ENCODE peak calls at places on chromosomes 3 and 15, in six cellular contexts. One of them, this sample, is unnamed.

GRCh38 chr3:84175449-84175848 is 783.3 kb upstream of the CADM2 start:
- DNase-seq in thyroid gland: no peak
- DNase-seq in mammary epithelial cell: peak; percentile 21
- DNase-seq in thoracic aorta: no peak
- DNase-seq in tibial artery: no peak
- DNase-seq in hepatocyte: no peak
- DNase-seq in this sample: no peak

GRCh38 chr3:24678021-24678420 is 183.4 kb upstream of the THRB start:
- DNase-seq in thyroid gland: no peak
- DNase-seq in mammary epithelial cell: no peak
- DNase-seq in thoracic aorta: no peak
- DNase-seq in tibial artery: no peak
- DNase-seq in hepatocyte: no peak
- DNase-seq in this sample: no peak

GRCh38 chr3:134299888-134300206 is 49.2 kb upstream of the RYK start:
- DNase-seq in thyroid gland: no peak
- DNase-seq in mammary epithelial cell: no peak
- DNase-seq in thoracic aorta: no peak
- DNase-seq in tibial artery: no peak
- DNase-seq in hepatocyte: no peak
- DNase-seq in this sample: no peak

GRCh38 chr3:189395825-189396224 is 224.1 kb downstream of the TPRG1 start:
- DNase-seq in thyroid gland: no peak
- DNase-seq in mammary epithelial cell: no peak
- DNase-seq in thoracic aorta: no peak
- DNase-seq in tibial artery: no peak
- DNase-seq in hepatocyte: no peak
- DNase-seq in this sample: no peak

GRCh38 chr3:62041681-62042080 is 331.7 kb downstream of the FEZF2 start:
- DNase-seq in thyroid gland: no peak
- DNase-seq in mammary epithelial cell: no peak
- DNase-seq in thoracic aorta: no peak
- DNase-seq in tibial artery: no peak
- DNase-seq in hepatocyte: no peak
- DNase-seq in this sample: no peak

GRCh38 chr15:71275098-71275497 is 159.8 kb downstream of the THSD4 start:
- DNase-seq in thyroid gland: no peak
- DNase-seq in mammary epithelial cell: peak; percentile 62
- DNase-seq in thoracic aorta: no peak
- DNase-seq in tibial artery: no peak
- DNase-seq in hepatocyte: no peak
- DNase-seq in this sample: no peak

GRCh38 chr3:16998236-16998923 is 113.6 kb downstream of the PLCL2 start:
- DNase-seq in thyroid gland: no peak
- DNase-seq in mammary epithelial cell: no peak
- DNase-seq in thoracic aorta: no peak
- DNase-seq in tibial artery: no peak
- DNase-seq in hepatocyte: no peak
- DNase-seq in this sample: no peak

GRCh38 chr3:31840252-31840651 is 140.8 kb downstream of the OSBPL10 start:
- DNase-seq in thyroid gland: no peak
- DNase-seq in mammary epithelial cell: peak; percentile 47
- DNase-seq in thoracic aorta: no peak
- DNase-seq in tibial artery: no peak
- DNase-seq in hepatocyte: no peak
- DNase-seq in this sample: no peak

GRCh38 chr3:138995706-138996105 is 10.4 kb downstream of the PRR23A start:
- DNase-seq in thyroid gland: no peak
- DNase-seq in mammary epithelial cell: no peak
- DNase-seq in thoracic aorta: no peak
- DNase-seq in tibial artery: no peak
- DNase-seq in hepatocyte: no peak
- DNase-seq in this sample: no peak

GRCh38 chr15:37102315-37103021 is 2.1 kb upstream of the MEIS2 start:
- DNase-seq in thyroid gland: no peak
- DNase-seq in mammary epithelial cell: no peak
- DNase-seq in thoracic aorta: no peak
- DNase-seq in tibial artery: no peak
- DNase-seq in hepatocyte: no peak
- DNase-seq in this sample: peak; percentile 28

GRCh38 chr3:48439820-48440589 is at the start of the genes CCDC51 and TMA7:
- DNase-seq in thyroid gland: peak; percentile 99
- DNase-seq in mammary epithelial cell: peak; percentile 97
- DNase-seq in thoracic aorta: peak; percentile 94
- DNase-seq in tibial artery: peak; percentile 99
- DNase-seq in hepatocyte: peak; percentile 99
- DNase-seq in this sample: peak; percentile 98

GRCh38 chr3:156135921-156136655 is 15.7 kb downstream of the KCNAB1 start:
- DNase-seq in thyroid gland: no peak
- DNase-seq in mammary epithelial cell: peak; percentile 3
- DNase-seq in thoracic aorta: no peak
- DNase-seq in tibial artery: no peak
- DNase-seq in hepatocyte: no peak
- DNase-seq in this sample: no peak

GRCh38 chr15:40436892-40437753 is 3.6 kb upstream of the BAHD1 start:
- DNase-seq in thyroid gland: no peak
- DNase-seq in mammary epithelial cell: no peak
- DNase-seq in thoracic aorta: no peak
- DNase-seq in tibial artery: no peak
- DNase-seq in hepatocyte: no peak
- DNase-seq in this sample: no peak

GRCh38 chr15:65105038-65105437 is 10.0 kb downstream of the UBAP1L start:
- DNase-seq in thyroid gland: no peak
- DNase-seq in mammary epithelial cell: no peak
- DNase-seq in thoracic aorta: no peak
- DNase-seq in tibial artery: no peak
- DNase-seq in hepatocyte: no peak
- DNase-seq in this sample: no peak

GRCh38 chr3:24810881-24811280 is 316.2 kb upstream of the THRB start:
- DNase-seq in thyroid gland: peak; percentile 65
- DNase-seq in mammary epithelial cell: no peak
- DNase-seq in thoracic aorta: no peak
- DNase-seq in tibial artery: no peak
- DNase-seq in hepatocyte: peak; percentile 12
- DNase-seq in this sample: no peak

GRCh38 chr3:184645304-184645703 is 66.6 kb downstream of the MAGEF1 start:
- DNase-seq in thyroid gland: no peak
- DNase-seq in mammary epithelial cell: peak; percentile 65
- DNase-seq in thoracic aorta: no peak
- DNase-seq in tibial artery: no peak
- DNase-seq in hepatocyte: peak; percentile 67
- DNase-seq in this sample: no peak

GRCh38 chr3:18872466-18872865 is 275.8 kb upstream of the KCNH8 start:
- DNase-seq in thyroid gland: no peak
- DNase-seq in mammary epithelial cell: no peak
- DNase-seq in thoracic aorta: no peak
- DNase-seq in tibial artery: no peak
- DNase-seq in hepatocyte: no peak
- DNase-seq in this sample: no peak

GRCh38 chr15:96365781-96366525 is 35.5 kb downstream of the NR2F2 start:
- DNase-seq in thyroid gland: no peak
- DNase-seq in mammary epithelial cell: no peak
- DNase-seq in thoracic aorta: no peak
- DNase-seq in tibial artery: no peak
- DNase-seq in hepatocyte: no peak
- DNase-seq in this sample: no peak

GRCh38 chr15:32119694-32120330 is 89.5 kb downstream of the CHRNA7 start:
- DNase-seq in thyroid gland: no peak
- DNase-seq in mammary epithelial cell: no peak
- DNase-seq in thoracic aorta: no peak
- DNase-seq in tibial artery: no peak
- DNase-seq in hepatocyte: no peak
- DNase-seq in this sample: no peak

GRCh38 chr3:161821591-161821990 is 325.0 kb downstream of the OTOL1 start:
- DNase-seq in thyroid gland: no peak
- DNase-seq in mammary epithelial cell: no peak
- DNase-seq in thoracic aorta: no peak
- DNase-seq in tibial artery: no peak
- DNase-seq in hepatocyte: no peak
- DNase-seq in this sample: no peak

GRCh38 chr3:184460276-184460675 is 80.4 kb downstream of the CHRD start:
- DNase-seq in thyroid gland: no peak
- DNase-seq in mammary epithelial cell: no peak
- DNase-seq in thoracic aorta: no peak
- DNase-seq in tibial artery: no peak
- DNase-seq in hepatocyte: no peak
- DNase-seq in this sample: no peak

GRCh38 chr3:58333206-58334012 is 717 bp downstream of the PXK start:
- DNase-seq in thyroid gland: peak; percentile 73
- DNase-seq in mammary epithelial cell: no peak
- DNase-seq in thoracic aorta: no peak
- DNase-seq in tibial artery: peak; percentile 32
- DNase-seq in hepatocyte: peak; percentile 42
- DNase-seq in this sample: no peak

GRCh38 chr15:97692317-97693015 is 268.0 kb upstream of the ARRDC4 start:
- DNase-seq in thyroid gland: no peak
- DNase-seq in mammary epithelial cell: no peak
- DNase-seq in thoracic aorta: no peak
- DNase-seq in tibial artery: no peak
- DNase-seq in hepatocyte: no peak
- DNase-seq in this sample: no peak

GRCh38 chr3:2354702-2355101 is 256.0 kb downstream of the CNTN4 start:
- DNase-seq in thyroid gland: no peak
- DNase-seq in mammary epithelial cell: no peak
- DNase-seq in thoracic aorta: no peak
- DNase-seq in tibial artery: peak; percentile 22
- DNase-seq in hepatocyte: peak; percentile 64
- DNase-seq in this sample: no peak

GRCh38 chr3:12232785-12233317 is 56.0 kb upstream of the PPARG start:
- DNase-seq in thyroid gland: no peak
- DNase-seq in mammary epithelial cell: no peak
- DNase-seq in thoracic aorta: no peak
- DNase-seq in tibial artery: no peak
- DNase-seq in hepatocyte: no peak
- DNase-seq in this sample: no peak

GRCh38 chr15:101492752-101493692 is 3.5 kb upstream of the PCSK6 start:
- DNase-seq in thyroid gland: no peak
- DNase-seq in mammary epithelial cell: no peak
- DNase-seq in thoracic aorta: no peak
- DNase-seq in tibial artery: no peak
- DNase-seq in hepatocyte: no peak
- DNase-seq in this sample: no peak

GRCh38 chr3:129608087-129608935 is 1.8 kb upstream of the PLXND1 start:
- DNase-seq in thyroid gland: no peak
- DNase-seq in mammary epithelial cell: no peak
- DNase-seq in thoracic aorta: no peak
- DNase-seq in tibial artery: no peak
- DNase-seq in hepatocyte: peak; percentile 44
- DNase-seq in this sample: no peak

GRCh38 chr3:156542101-156543042 is 12.5 kb downstream of the SSR3 start:
- DNase-seq in thyroid gland: peak; percentile 70
- DNase-seq in mammary epithelial cell: no peak
- DNase-seq in thoracic aorta: no peak
- DNase-seq in tibial artery: peak; percentile 47
- DNase-seq in hepatocyte: no peak
- DNase-seq in this sample: no peak

DNA sequence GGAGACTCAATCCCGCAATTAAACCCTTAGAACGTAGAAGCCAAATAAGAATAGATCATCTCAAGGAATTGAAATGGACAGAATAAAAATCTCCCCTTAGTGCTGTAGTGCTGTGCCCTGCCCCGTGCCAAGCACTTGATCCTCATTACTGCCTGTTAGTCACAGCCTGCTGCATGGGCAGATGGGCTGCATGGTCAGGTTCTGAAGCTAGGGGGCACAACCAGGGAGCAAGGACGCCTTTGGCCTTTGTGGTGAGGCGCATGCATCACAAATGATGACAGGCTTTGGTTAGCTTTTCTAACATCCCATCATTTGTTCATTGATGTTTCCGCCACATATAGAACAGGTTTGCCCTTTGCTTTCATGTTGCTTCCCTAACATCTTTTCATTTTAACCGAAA is 336.3 kb upstream of the ADAMTS9 start:
- DNase-seq in thyroid gland: no peak
- DNase-seq in mammary epithelial cell: no peak
- DNase-seq in thoracic aorta: no peak
- DNase-seq in tibial artery: no peak
- DNase-seq in hepatocyte: no peak
- DNase-seq in this sample: no peak
- TF ChIP-seq CTCF in thyroid gland: no peak
- TF ChIP-seq CTCF in mammary epithelial cell: no peak
- TF ChIP-seq CTCF in thoracic aorta: no peak
- TF ChIP-seq CTCF in tibial artery: no peak
- TF ChIP-seq CTCF in hepatocyte: no peak
- TF ChIP-seq CTCF in this sample: no peak

GRCh38 chr3:26104856-26105255 is 315.0 kb downstream of the OXSM start:
- DNase-seq in thyroid gland: no peak
- DNase-seq in mammary epithelial cell: no peak
- DNase-seq in thoracic aorta: no peak
- DNase-seq in tibial artery: no peak
- DNase-seq in hepatocyte: no peak
- DNase-seq in this sample: no peak

GRCh38 chr3:26102376-26103110 is 312.7 kb downstream of the OXSM start:
- DNase-seq in thyroid gland: no peak
- DNase-seq in mammary epithelial cell: no peak
- DNase-seq in thoracic aorta: no peak
- DNase-seq in tibial artery: no peak
- DNase-seq in hepatocyte: no peak
- DNase-seq in this sample: no peak

GRCh38 chr3:26108846-26109489 is 319.1 kb downstream of the OXSM start:
- DNase-seq in thyroid gland: no peak
- DNase-seq in mammary epithelial cell: no peak
- DNase-seq in thoracic aorta: no peak
- DNase-seq in tibial artery: no peak
- DNase-seq in hepatocyte: no peak
- DNase-seq in this sample: no peak

GRCh38 chr3:26106119-26106690 is 316.3 kb downstream of the OXSM start:
- DNase-seq in thyroid gland: no peak
- DNase-seq in mammary epithelial cell: no peak
- DNase-seq in thoracic aorta: no peak
- DNase-seq in tibial artery: no peak
- DNase-seq in hepatocyte: peak; percentile 9
- DNase-seq in this sample: no peak
- H3K9me3 ChIP-seq in thyroid gland: no peaks in the 10 kb centered on the region
- H3K9me3 ChIP-seq in mammary epithelial cell: peaks cover 8% of the 10 kb centered on the region
- H3K9me3 ChIP-seq in thoracic aorta: no peaks in the 10 kb centered on the region
- H3K9me3 ChIP-seq in tibial artery: no peaks in the 10 kb centered on the region
- H3K9me3 ChIP-seq in hepatocyte: no peaks in the 10 kb centered on the region
- H3K9me3 ChIP-seq in this sample: no peaks in the 10 kb centered on the region

GRCh38 chr3:112642912-112643506 is 2.1 kb upstream of the CCDC80 start:
- DNase-seq in thyroid gland: peak; percentile 87
- DNase-seq in mammary epithelial cell: peak; percentile 79
- DNase-seq in thoracic aorta: peak; percentile 68
- DNase-seq in tibial artery: peak; percentile 92
- DNase-seq in hepatocyte: peak; percentile 91
- DNase-seq in this sample: peak; percentile 87
- TF ChIP-seq CTCF in thyroid gland: peak; percentile 81
- TF ChIP-seq CTCF in mammary epithelial cell: peak; percentile 95
- TF ChIP-seq CTCF in thoracic aorta: peak; percentile 77
- TF ChIP-seq CTCF in tibial artery: peak; percentile 79
- TF ChIP-seq CTCF in hepatocyte: peak; percentile 88
- TF ChIP-seq CTCF in this sample: peak; percentile 82

GRCh38 chr15:43883571-43883970 is 56.8 kb downstream of the WDR76 start:
- DNase-seq in thyroid gland: no peak
- DNase-seq in mammary epithelial cell: no peak
- DNase-seq in thoracic aorta: no peak
- DNase-seq in tibial artery: no peak
- DNase-seq in hepatocyte: no peak
- DNase-seq in this sample: no peak
- H3K9me3 ChIP-seq in thyroid gland: no peaks in the 10 kb centered on the region
- H3K9me3 ChIP-seq in mammary epithelial cell: no peaks in the 10 kb centered on the region
- H3K9me3 ChIP-seq in thoracic aorta: no peaks in the 10 kb centered on the region
- H3K9me3 ChIP-seq in tibial artery: no peaks in the 10 kb centered on the region
- H3K9me3 ChIP-seq in hepatocyte: no peaks in the 10 kb centered on the region
- H3K9me3 ChIP-seq in this sample: no peaks in the 10 kb centered on the region

This sample was measured in Caco-2.